ENCODE peak calls at places on chromosomes 1 and 21, in eight cellular contexts. One of them, this sample, is unnamed.

GRCh38 chr1:165423181-165423580 is 21.7 kb downstream of the RXRG start:
- DNase-seq in lung: no peak
- DNase-seq in ascending aorta: no peak
- DNase-seq in prostate gland: no peak
- DNase-seq in astrocyte of the cerebellum: no peak
- DNase-seq in fibroblast of pulmonary artery: no peak
- DNase-seq in AG09309: no peak
- DNase-seq in mucosa of descending colon: no peak
- DNase-seq in this sample: no peak

GRCh38 chr1:85372683-85373446 is 92.1 kb downstream of the DDAH1 start:
- DNase-seq in lung: no peak
- DNase-seq in ascending aorta: no peak
- DNase-seq in prostate gland: peak
- DNase-seq in astrocyte of the cerebellum: no peak
- DNase-seq in fibroblast of pulmonary artery: peak
- DNase-seq in AG09309: peak
- DNase-seq in mucosa of descending colon: no peak
- DNase-seq in this sample: peak

GRCh38 chr21:39153842-39154241 is 29.4 kb downstream of the PSMG1 start:
- DNase-seq in lung: no peak
- DNase-seq in ascending aorta: no peak
- DNase-seq in prostate gland: no peak
- DNase-seq in astrocyte of the cerebellum: no peak
- DNase-seq in fibroblast of pulmonary artery: no peak
- DNase-seq in AG09309: no peak
- DNase-seq in mucosa of descending colon: no peak
- DNase-seq in this sample: no peak

GRCh38 chr1:196400478-196401453 is 207.5 kb downstream of the KCNT2 start:
- DNase-seq in lung: peak
- DNase-seq in ascending aorta: no peak
- DNase-seq in prostate gland: no peak
- DNase-seq in astrocyte of the cerebellum: peak
- DNase-seq in fibroblast of pulmonary artery: peak
- DNase-seq in AG09309: peak
- DNase-seq in mucosa of descending colon: peak
- DNase-seq in this sample: peak

GRCh38 chr1:49183489-49183888 is 406.8 kb upstream of the BEND5 start:
- DNase-seq in lung: no peak
- DNase-seq in ascending aorta: no peak
- DNase-seq in prostate gland: no peak
- DNase-seq in astrocyte of the cerebellum: no peak
- DNase-seq in fibroblast of pulmonary artery: no peak
- DNase-seq in AG09309: no peak
- DNase-seq in mucosa of descending colon: no peak
- DNase-seq in this sample: no peak

GRCh38 chr1:112803906-112804762 is 89.0 kb upstream of the PPM1J start:
- DNase-seq in lung: peak
- DNase-seq in ascending aorta: no peak
- DNase-seq in prostate gland: peak
- DNase-seq in astrocyte of the cerebellum: peak
- DNase-seq in fibroblast of pulmonary artery: peak
- DNase-seq in AG09309: no peak
- DNase-seq in mucosa of descending colon: peak
- DNase-seq in this sample: peak

GRCh38 chr1:174023438-174023837 is 1.3 kb upstream of the RC3H1 start:
- DNase-seq in lung: peak
- DNase-seq in ascending aorta: no peak
- DNase-seq in prostate gland: peak
- DNase-seq in astrocyte of the cerebellum: no peak
- DNase-seq in fibroblast of pulmonary artery: peak
- DNase-seq in AG09309: no peak
- DNase-seq in mucosa of descending colon: peak
- DNase-seq in this sample: peak

GRCh38 chr1:207858806-207859205 is 52.1 kb downstream of the CD34 start:
- DNase-seq in lung: no peak
- DNase-seq in ascending aorta: no peak
- DNase-seq in prostate gland: no peak
- DNase-seq in astrocyte of the cerebellum: no peak
- DNase-seq in fibroblast of pulmonary artery: peak
- DNase-seq in AG09309: no peak
- DNase-seq in mucosa of descending colon: no peak
- DNase-seq in this sample: no peak

GRCh38 chr21:34986561-34987533 is 62.3 kb downstream of the RUNX1 start:
- DNase-seq in lung: no peak
- DNase-seq in ascending aorta: no peak
- DNase-seq in prostate gland: no peak
- DNase-seq in astrocyte of the cerebellum: peak
- DNase-seq in fibroblast of pulmonary artery: peak
- DNase-seq in AG09309: peak
- DNase-seq in mucosa of descending colon: peak
- DNase-seq in this sample: peak

GRCh38 chr21:14926186-14926585 is 138.6 kb downstream of the NRIP1 start:
- DNase-seq in lung: no peak
- DNase-seq in ascending aorta: no peak
- DNase-seq in prostate gland: no peak
- DNase-seq in astrocyte of the cerebellum: no peak
- DNase-seq in fibroblast of pulmonary artery: no peak
- DNase-seq in AG09309: no peak
- DNase-seq in mucosa of descending colon: no peak
- DNase-seq in this sample: no peak

GRCh38 chr1:41518471-41518870 is 34.0 kb upstream of the EDN2 start:
- DNase-seq in lung: no peak
- DNase-seq in ascending aorta: no peak
- DNase-seq in prostate gland: no peak
- DNase-seq in astrocyte of the cerebellum: no peak
- DNase-seq in fibroblast of pulmonary artery: no peak
- DNase-seq in AG09309: no peak
- DNase-seq in mucosa of descending colon: no peak
- DNase-seq in this sample: no peak

GRCh38 chr1:85544689-85545203 is 35.8 kb upstream of the CCN1 start:
- DNase-seq in lung: peak
- DNase-seq in ascending aorta: no peak
- DNase-seq in prostate gland: peak
- DNase-seq in astrocyte of the cerebellum: no peak
- DNase-seq in fibroblast of pulmonary artery: no peak
- DNase-seq in AG09309: no peak
- DNase-seq in mucosa of descending colon: no peak
- DNase-seq in this sample: peak

GRCh38 chr1:3631330-3631729 is 6.5 kb downstream of the TPRG1L start:
- DNase-seq in lung: no peak
- DNase-seq in ascending aorta: no peak
- DNase-seq in prostate gland: no peak
- DNase-seq in astrocyte of the cerebellum: no peak
- DNase-seq in fibroblast of pulmonary artery: no peak
- DNase-seq in AG09309: no peak
- DNase-seq in mucosa of descending colon: no peak
- DNase-seq in this sample: no peak

GRCh38 chr1:224042557-224043118 is 71.3 kb upstream of the FBXO28 start:
- DNase-seq in lung: no peak
- DNase-seq in ascending aorta: no peak
- DNase-seq in prostate gland: no peak
- DNase-seq in astrocyte of the cerebellum: no peak
- DNase-seq in fibroblast of pulmonary artery: no peak
- DNase-seq in AG09309: no peak
- DNase-seq in mucosa of descending colon: no peak
- DNase-seq in this sample: no peak

GRCh38 chr1:86154581-86155060 is 2.0 kb downstream of the COL24A1 start:
- DNase-seq in lung: no peak
- DNase-seq in ascending aorta: no peak
- DNase-seq in prostate gland: no peak
- DNase-seq in astrocyte of the cerebellum: no peak
- DNase-seq in fibroblast of pulmonary artery: no peak
- DNase-seq in AG09309: peak
- DNase-seq in mucosa of descending colon: no peak
- DNase-seq in this sample: no peak

GRCh38 chr21:31354604-31355443 is 10.8 kb upstream of the TIAM1 start:
- DNase-seq in lung: no peak
- DNase-seq in ascending aorta: no peak
- DNase-seq in prostate gland: peak
- DNase-seq in astrocyte of the cerebellum: peak
- DNase-seq in fibroblast of pulmonary artery: peak
- DNase-seq in AG09309: peak
- DNase-seq in mucosa of descending colon: peak
- DNase-seq in this sample: peak

GRCh38 chr1:180244840-180245239 is 14.8 kb downstream of the LHX4 start:
- DNase-seq in lung: no peak
- DNase-seq in ascending aorta: no peak
- DNase-seq in prostate gland: no peak
- DNase-seq in astrocyte of the cerebellum: no peak
- DNase-seq in fibroblast of pulmonary artery: no peak
- DNase-seq in AG09309: no peak
- DNase-seq in mucosa of descending colon: no peak
- DNase-seq in this sample: no peak

GRCh38 chr21:32475162-32475812 is 62.8 kb downstream of the EVA1C start:
- DNase-seq in lung: no peak
- DNase-seq in ascending aorta: no peak
- DNase-seq in prostate gland: no peak
- DNase-seq in astrocyte of the cerebellum: no peak
- DNase-seq in fibroblast of pulmonary artery: peak
- DNase-seq in AG09309: peak
- DNase-seq in mucosa of descending colon: no peak
- DNase-seq in this sample: peak

DNA sequence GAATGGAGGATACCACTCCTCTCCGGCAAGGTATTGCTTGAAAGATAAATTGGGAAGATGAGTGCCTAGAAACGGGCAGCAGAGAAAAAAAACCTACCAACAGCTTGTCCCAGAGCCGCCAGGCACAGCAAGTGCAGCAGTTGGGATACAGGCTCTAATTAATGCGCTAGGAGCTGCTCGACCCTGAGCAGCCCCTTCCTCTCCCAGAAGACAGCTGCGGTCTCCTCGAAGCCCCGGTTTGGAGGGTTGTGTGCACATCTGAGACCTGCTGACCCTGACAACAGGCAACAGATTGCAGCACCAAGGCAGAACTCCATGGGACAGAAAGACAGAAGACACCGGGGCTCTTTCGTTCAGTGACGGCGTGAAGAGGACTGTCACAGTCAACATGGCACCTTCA is 101.4 kb downstream of the TSEN15 start:
- DNase-seq in lung: no peak
- DNase-seq in ascending aorta: no peak
- DNase-seq in prostate gland: no peak
- DNase-seq in astrocyte of the cerebellum: no peak
- DNase-seq in fibroblast of pulmonary artery: no peak
- DNase-seq in AG09309: no peak
- DNase-seq in mucosa of descending colon: no peak
- DNase-seq in this sample: no peak
- H3K4me3 ChIP-seq in lung: peak
- H3K4me3 ChIP-seq in ascending aorta: peak
- H3K4me3 ChIP-seq in prostate gland: no peak
- H3K4me3 ChIP-seq in astrocyte of the cerebellum: peak
- H3K4me3 ChIP-seq in fibroblast of pulmonary artery: peak
- H3K4me3 ChIP-seq in AG09309: peak
- H3K4me3 ChIP-seq in mucosa of descending colon: no peak
- H3K4me3 ChIP-seq in this sample: no peak

GRCh38 chr1:967466-968343 is 1.4 kb downstream of the PLEKHN1 start:
- DNase-seq in lung: no peak
- DNase-seq in ascending aorta: no peak
- DNase-seq in prostate gland: no peak
- DNase-seq in astrocyte of the cerebellum: no peak
- DNase-seq in fibroblast of pulmonary artery: no peak
- DNase-seq in AG09309: no peak
- DNase-seq in mucosa of descending colon: no peak
- DNase-seq in this sample: no peak
- H3K4me3 ChIP-seq in lung: no peak
- H3K4me3 ChIP-seq in ascending aorta: peak
- H3K4me3 ChIP-seq in prostate gland: no peak
- H3K4me3 ChIP-seq in astrocyte of the cerebellum: no peak
- H3K4me3 ChIP-seq in fibroblast of pulmonary artery: no peak
- H3K4me3 ChIP-seq in AG09309: no peak
- H3K4me3 ChIP-seq in mucosa of descending colon: no peak
- H3K4me3 ChIP-seq in this sample: no peak

DNA sequence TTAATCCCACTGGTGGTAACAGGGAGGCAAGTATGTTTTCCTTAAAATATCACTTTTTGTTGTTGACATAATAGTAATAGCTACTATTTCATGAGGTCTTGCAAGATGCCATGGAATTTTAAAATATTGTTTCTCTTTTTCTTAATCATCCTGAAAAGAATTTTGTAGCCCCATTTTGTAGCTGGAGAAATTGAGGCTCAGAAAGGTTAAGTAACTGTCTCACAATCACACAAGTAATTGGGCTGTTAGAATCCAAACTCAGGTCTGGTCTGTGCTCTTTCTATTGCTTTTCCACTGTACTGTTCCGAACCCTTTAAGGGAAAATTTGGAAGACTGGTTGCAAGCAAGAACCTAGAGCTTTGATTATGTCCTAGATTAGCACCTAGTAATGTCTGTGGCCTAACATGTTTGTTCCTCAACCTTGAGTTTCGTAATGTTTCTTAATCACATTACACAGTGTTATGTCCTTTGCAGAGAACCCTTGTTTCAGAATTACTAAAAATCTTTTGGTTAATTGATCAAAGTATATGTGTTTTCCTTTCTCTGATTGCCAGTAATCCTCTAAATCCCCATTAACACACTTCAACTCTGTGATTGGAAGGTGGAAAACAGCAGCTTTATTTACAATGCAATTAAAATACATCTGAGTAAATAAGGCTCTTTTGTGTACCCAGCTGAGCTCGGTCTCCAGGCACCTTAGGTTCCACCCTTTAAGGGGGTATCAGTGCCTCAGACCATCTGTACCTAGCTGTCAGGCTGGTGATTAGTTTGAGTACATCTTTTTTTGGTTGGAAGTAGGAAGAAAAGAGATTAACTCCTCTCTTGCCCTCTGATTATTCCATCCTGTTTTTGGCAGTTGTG is 10.4 kb downstream of the LRRC42 start:
- DNase-seq in lung: no peak
- DNase-seq in ascending aorta: no peak
- DNase-seq in prostate gland: no peak
- DNase-seq in astrocyte of the cerebellum: no peak
- DNase-seq in fibroblast of pulmonary artery: peak
- DNase-seq in AG09309: no peak
- DNase-seq in mucosa of descending colon: no peak
- DNase-seq in this sample: no peak
- H3K4me3 ChIP-seq in lung: no peak
- H3K4me3 ChIP-seq in ascending aorta: no peak
- H3K4me3 ChIP-seq in prostate gland: no peak
- H3K4me3 ChIP-seq in astrocyte of the cerebellum: no peak
- H3K4me3 ChIP-seq in fibroblast of pulmonary artery: no peak
- H3K4me3 ChIP-seq in AG09309: no peak
- H3K4me3 ChIP-seq in mucosa of descending colon: no peak
- H3K4me3 ChIP-seq in this sample: no peak

GRCh38 chr1:161207173-161207572 is 5.0 kb downstream of the NDUFS2 start:
- DNase-seq in lung: no peak
- DNase-seq in ascending aorta: no peak
- DNase-seq in prostate gland: peak
- DNase-seq in astrocyte of the cerebellum: no peak
- DNase-seq in fibroblast of pulmonary artery: peak
- DNase-seq in AG09309: no peak
- DNase-seq in mucosa of descending colon: peak
- DNase-seq in this sample: no peak
- H3K4me3 ChIP-seq in lung: no peak
- H3K4me3 ChIP-seq in ascending aorta: no peak
- H3K4me3 ChIP-seq in prostate gland: no peak
- H3K4me3 ChIP-seq in astrocyte of the cerebellum: no peak
- H3K4me3 ChIP-seq in fibroblast of pulmonary artery: no peak
- H3K4me3 ChIP-seq in AG09309: no peak
- H3K4me3 ChIP-seq in mucosa of descending colon: no peak
- H3K4me3 ChIP-seq in this sample: no peak

This sample was measured in astrocyte of the spinal cord.